ENCODE peak calls at places on chromosome 4, in six cellular contexts. Y, E, F, H, W and J are unnamed samples.

GRCh38 chr4:38332699-38333098 is 331.3 kb upstream of the KLF3 start:
- DNase-seq in Y (no peak), E (no peak), F (peak; percentile 46), H (no peak), W (no peak), J (no peak)

GRCh38 chr4:16466581-16466980 is 240.3 kb upstream of the TAPT1 start:
- DNase-seq in Y (no peak), E (no peak), F (no peak), H (no peak), W (no peak), J (no peak)

GRCh38 chr4:165872443-165873297 is at the start of gene TLL1:
- DNase-seq in Y (peak; percentile 41), E (peak; percentile 85), F (peak; percentile 55), H (peak; percentile 50), W (peak; percentile 42), J (no peak)

GRCh38 chr4:88830576-88830975 is 132.9 kb upstream of the NAP1L5 start:
- DNase-seq in Y (no peak), E (no peak), F (no peak), H (no peak), W (no peak), J (no peak)

GRCh38 chr4:54082168-54082567 is 17.8 kb upstream of the CHIC2 start:
- DNase-seq in Y (no peak), E (no peak), F (peak; percentile 98), H (peak; percentile 96), W (no peak), J (no peak)

GRCh38 chr4:56874166-56874565 is 33.5 kb upstream of the REST start:
- DNase-seq in Y (no peak), E (peak; percentile 69), F (no peak), H (no peak), W (peak; percentile 32), J (no peak)

GRCh38 chr4:120207021-120207420 is 140.4 kb upstream of the MAD2L1 start:
- DNase-seq in Y (no peak), E (no peak), F (no peak), H (no peak), W (no peak), J (no peak)

GRCh38 chr4:6751611-6752485 is 30.7 kb upstream of the KIAA0232 start:
- DNase-seq in Y (no peak), E (no peak), F (no peak), H (no peak), W (no peak), J (peak; percentile 45)

GRCh38 chr4:48195853-48196252 is 61.8 kb upstream of the TXK start:
- DNase-seq in Y (no peak), E (peak; percentile 73), F (no peak), H (no peak), W (no peak), J (no peak)

GRCh38 chr4:24527371-24527770 is 57.0 kb downstream of the DHX15 start:
- DNase-seq in Y (no peak), E (no peak), F (peak; percentile 12), H (no peak), W (no peak), J (no peak)

GRCh38 chr4:40550900-40551546 is 78.6 kb downstream of the RBM47 start:
- DNase-seq in Y (no peak), E (no peak), F (peak; percentile 69), H (peak; percentile 55), W (peak; percentile 31), J (peak; percentile 59)

GRCh38 chr4:172758586-172759340 is 409.8 kb upstream of the GALNT7 start:
- DNase-seq in Y (no peak), E (no peak), F (peak; percentile 13), H (no peak), W (no peak), J (no peak)

GRCh38 chr4:150782921-150783320 is 201.0 kb downstream of the MAB21L2 start:
- DNase-seq in Y (no peak), E (no peak), F (peak; percentile 19), H (peak; percentile 28), W (no peak), J (no peak)

GRCh38 chr4:184978211-184978610 is 40.1 kb upstream of the HELT start:
- DNase-seq in Y (no peak), E (no peak), F (peak; percentile 58), H (no peak), W (no peak), J (no peak)

GRCh38 chr4:180106122-180106521 is 2137.1 kb upstream of the TENM3 start:
- DNase-seq in Y (no peak), E (no peak), F (no peak), H (no peak), W (no peak), J (no peak)

GRCh38 chr4:169271692-169272007 is 894 bp upstream of the SH3RF1 start:
- DNase-seq in Y (no peak), E (no peak), F (no peak), H (no peak), W (no peak), J (no peak)

GRCh38 chr4:33104190-33104773 is 2384.1 kb downstream of the PCDH7 start:
- DNase-seq in Y (no peak), E (no peak), F (no peak), H (no peak), W (peak; percentile 22), J (no peak)

GRCh38 chr4:133102612-133103409 is 46.3 kb upstream of the PCDH10 start:
- DNase-seq in Y (no peak), E (no peak), F (peak; percentile 4), H (no peak), W (no peak), J (no peak)

GRCh38 chr4:175034986-175035705 is 117.0 kb downstream of the ADAM29 start:
- DNase-seq in Y (no peak), E (no peak), F (no peak), H (no peak), W (no peak), J (no peak)

GRCh38 chr4:112931001-112931400 is 118.5 kb upstream of the ANK2 start:
- DNase-seq in Y (no peak), E (no peak), F (no peak), H (no peak), W (no peak), J (no peak)

GRCh38 chr4:151540728-151541437 is 131.9 kb downstream of the FHIP1A start:
- DNase-seq in Y (no peak), E (no peak), F (peak; percentile 87), H (peak; percentile 76), W (peak; percentile 81), J (peak; percentile 78)

GRCh38 chr4:12729384-12729783 is 754.8 kb downstream of the RAB28 start:
- DNase-seq in Y (no peak), E (peak; percentile 52), F (peak; percentile 33), H (peak; percentile 25), W (peak; percentile 15), J (no peak)

GRCh38 chr4:81405900-81406401 is 65.8 kb downstream of the RASGEF1B start:
- DNase-seq in Y (peak; percentile 54), E (peak; percentile 78), F (peak; percentile 89), H (peak; percentile 72), W (peak; percentile 51), J (peak; percentile 64)

GRCh38 chr4:183241771-183242170 is 78.3 kb downstream of the CLDN22 start:
- DNase-seq in Y (no peak), E (no peak), F (peak; percentile 71), H (peak; percentile 23), W (no peak), J (no peak)

GRCh38 chr4:7358100-7358735 is 76.5 kb downstream of the PSAPL1 start:
- DNase-seq in Y (no peak), E (no peak), F (peak; percentile 75), H (peak; percentile 30), W (no peak), J (peak; percentile 31)

GRCh38 chr4:150722908-150723362 is 141.0 kb downstream of the MAB21L2 start:
- DNase-seq in Y (no peak), E (no peak), F (peak; percentile 90), H (peak; percentile 45), W (no peak), J (no peak)

GRCh38 chr4:113555868-113556267 is 205.7 kb downstream of the CAMK2D start:
- DNase-seq in Y (no peak), E (no peak), F (peak; percentile 84), H (no peak), W (no peak), J (no peak)

GRCh38 chr4:41024556-41025491 is 189.5 kb downstream of the APBB2 start:
- DNase-seq in Y (no peak), E (no peak), F (peak; percentile 27), H (peak; percentile 28), W (no peak), J (no peak)

GRCh38 chr4:181908168-181908567 is 335.0 kb upstream of the TENM3 start:
- DNase-seq in Y (no peak), E (no peak), F (no peak), H (no peak), W (no peak), J (no peak)